ENCODE peak calls at places on chromosomes 3 and 15, in six cellular contexts. Q, M, J, G, P and B are unnamed samples. For H3K4me1, the result is how much of the 10 kb centered on the place peaks cover.

GRCh38 chr15:40115670-40116093 is 7.0 kb upstream of the BMF start:
- DNase-seq in Q (no peak), M (peak), J (peak), G (no peak), P (no peak), B (peak)

GRCh38 chr3:96101013-96101412 is 713.4 kb upstream of the EPHA6 start:
- DNase-seq in Q (no peak), M (no peak), J (no peak), G (no peak), P (no peak), B (no peak)

GRCh38 chr3:134642445-134643149 is 8.2 kb downstream of the KY start:
- DNase-seq in Q (no peak), M (peak), J (peak), G (no peak), P (no peak), B (no peak)

GRCh38 chr3:183448369-183449128 is 20.1 kb upstream of the MCF2L2 start:
- DNase-seq in Q (no peak), M (no peak), J (no peak), G (no peak), P (no peak), B (no peak)

GRCh38 chr3:77539014-77539413 is 499.1 kb downstream of the ROBO2 start:
- DNase-seq in Q (no peak), M (no peak), J (no peak), G (no peak), P (no peak), B (no peak)

GRCh38 chr3:74332165-74332564 is 282.3 kb downstream of the CNTN3 start:
- DNase-seq in Q (no peak), M (no peak), J (no peak), G (no peak), P (no peak), B (no peak)

GRCh38 chr3:44999782-45000181 is 23.7 kb downstream of the EXOSC7 start:
- DNase-seq in Q (no peak), M (no peak), J (no peak), G (no peak), P (peak), B (no peak)

GRCh38 chr15:52751522-52751921 is 38.6 kb downstream of the ONECUT1 start:
- DNase-seq in Q (no peak), M (no peak), J (no peak), G (no peak), P (no peak), B (no peak)

GRCh38 chr3:5298453-5298852 is 110.9 kb downstream of the EDEM1 start:
- DNase-seq in Q (no peak), M (no peak), J (no peak), G (no peak), P (no peak), B (no peak)

GRCh38 chr3:15280853-15281532 is 51.4 kb downstream of the SH3BP5 start:
- DNase-seq in Q (no peak), M (no peak), J (no peak), G (no peak), P (peak), B (no peak)

GRCh38 chr15:47184003-47184404 is 533.3 kb upstream of the SEMA6D start:
- DNase-seq in Q (no peak), M (no peak), J (peak), G (peak), P (no peak), B (peak)

GRCh38 chr3:162295323-162295983 is 798.8 kb downstream of the OTOL1 start:
- DNase-seq in Q (no peak), M (no peak), J (no peak), G (peak), P (no peak), B (peak)

GRCh38 chr3:50365080-50365841 is 5.9 kb upstream of the TMEM115 start:
- DNase-seq in Q (peak), M (peak), J (peak), G (peak), P (peak), B (peak)

GRCh38 chr3:15629860-15630597 is 28.5 kb downstream of the BTD start:
- DNase-seq in Q (no peak), M (peak), J (peak), G (peak), P (peak), B (no peak)

GRCh38 chr15:96333194-96334016 is 2.9 kb downstream of the NR2F2 start:
- DNase-seq in Q (no peak), M (no peak), J (peak), G (peak), P (peak), B (no peak)

GRCh38 chr3:129596194-129597086 is 10.0 kb downstream of the PLXND1 start:
- DNase-seq in Q (no peak), M (no peak), J (peak), G (peak), P (peak), B (no peak)

GRCh38 chr15:90016721-90017120 is 15.6 kb downstream of the ZNF710 start:
- DNase-seq in Q (peak), M (no peak), J (no peak), G (no peak), P (no peak), B (no peak)

GRCh38 chr3:127212231-127212630 is 19.3 kb downstream of the PRR23E start:
- DNase-seq in Q (no peak), M (no peak), J (no peak), G (no peak), P (no peak), B (no peak)

GRCh38 chr15:90531147-90531546 is 1.4 kb downstream of the CRTC3 start:
- DNase-seq in Q (no peak), M (no peak), J (no peak), G (no peak), P (no peak), B (no peak)

GRCh38 chr3:169044341-169045113 is 619.0 kb downstream of the MECOM start:
- DNase-seq in Q (no peak), M (no peak), J (no peak), G (peak), P (no peak), B (peak)

GRCh38 chr3:24137958-24138875 is 193.1 kb downstream of the NR1D2 start:
- DNase-seq in Q (peak), M (no peak), J (no peak), G (no peak), P (no peak), B (peak)

GRCh38 chr3:116423945-116424344 is 21.3 kb downstream of the LSAMP start:
- DNase-seq in Q (no peak), M (no peak), J (no peak), G (peak), P (no peak), B (no peak)

GRCh38 chr3:50194903-50195500 is 3.6 kb downstream of the GNAT1 start:
- DNase-seq in Q (no peak), M (no peak), J (peak), G (no peak), P (no peak), B (no peak)

GRCh38 chr15:27704939-27705514 is 394.1 kb downstream of the OCA2 start:
- DNase-seq in Q (no peak), M (no peak), J (no peak), G (no peak), P (no peak), B (no peak)

GRCh38 chr3:171328419-171329082 is 131.7 kb downstream of the TNIK start:
- DNase-seq in Q (no peak), M (peak), J (peak), G (no peak), P (peak), B (no peak)

GRCh38 chr15:31299588-31300207 is 26.9 kb upstream of the KLF13 start:
- DNase-seq in Q (peak), M (no peak), J (no peak), G (no peak), P (no peak), B (no peak)

GRCh38 chr3:194397757-194398312 is 1.2 kb downstream of the GP5 start:
- DNase-seq in Q (no peak), M (peak), J (peak), G (no peak), P (no peak), B (no peak)

GRCh38 chr3:176296066-176296597 is 901.1 kb downstream of the TBL1XR1 start:
- DNase-seq in Q (no peak), M (no peak), J (no peak), G (no peak), P (no peak), B (no peak)

GRCh38 chr3:132352556-132353143 is 35.4 kb downstream of the ACP3 start:
- DNase-seq in Q (no peak), M (peak), J (peak), G (peak), P (peak), B (peak)

GRCh38 chr15:29593629-29594028 is 228.6 kb downstream of the TJP1 start:
- DNase-seq in Q (no peak), M (no peak), J (no peak), G (no peak), P (no peak), B (no peak)

GRCh38 chr3:139530717-139531116 is 8.8 kb downstream of the RBP1 start:
- DNase-seq in Q (no peak), M (no peak), J (no peak), G (no peak), P (no peak), B (no peak)

GRCh38 chr3:167456157-167456799 is 17.6 kb downstream of the SERPINI2 start:
- DNase-seq in Q (no peak), M (no peak), J (no peak), G (no peak), P (no peak), B (no peak)

GRCh38 chr15:85689729-85690128 is 105.0 kb downstream of the KLHL25 start:
- DNase-seq in Q (no peak), M (peak), J (peak), G (peak), P (no peak), B (no peak)

GRCh38 chr3:197814372-197814771 is 23.3 kb downstream of the LRCH3 start:
- DNase-seq in Q (no peak), M (no peak), J (no peak), G (no peak), P (no peak), B (no peak)

GRCh38 chr3:197807969-197808587 is 17.0 kb downstream of the LRCH3 start:
- DNase-seq in Q (no peak), M (no peak), J (no peak), G (peak), P (no peak), B (no peak)

GRCh38 chr3:197811343-197811742 is 20.3 kb downstream of the LRCH3 start:
- DNase-seq in Q (no peak), M (no peak), J (no peak), G (peak), P (no peak), B (no peak)

GRCh38 chr3:197809356-197810020 is 18.4 kb downstream of the LRCH3 start:
- DNase-seq in Q (no peak), M (no peak), J (no peak), G (peak), P (no peak), B (no peak)

DNA sequence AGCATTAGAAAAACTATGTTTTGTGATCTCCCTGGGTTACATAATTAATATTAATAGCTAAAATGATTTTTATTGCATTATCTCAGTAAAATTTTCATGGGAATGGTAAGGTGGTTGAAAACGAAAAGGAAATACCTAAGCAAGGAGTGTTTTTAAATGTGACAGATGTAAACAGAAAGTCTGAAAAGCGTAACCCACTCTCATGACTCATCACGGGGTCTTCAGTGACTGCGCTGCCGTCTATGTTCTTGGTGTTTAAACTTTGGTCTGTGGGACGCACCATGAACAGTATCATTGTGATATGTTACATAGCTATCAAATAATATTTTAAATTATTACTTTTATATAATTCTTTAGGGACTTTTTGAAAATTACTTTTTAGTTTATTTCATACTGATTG is 19.8 kb downstream of the LRCH3 start:
- DNase-seq in Q (no peak), M (no peak), J (no peak), G (peak), P (no peak), B (no peak)
- H3K4me1 ChIP-seq in Q (under half), M (under half), J (under half), G (under half), P (under half), B (under half)

DNA sequence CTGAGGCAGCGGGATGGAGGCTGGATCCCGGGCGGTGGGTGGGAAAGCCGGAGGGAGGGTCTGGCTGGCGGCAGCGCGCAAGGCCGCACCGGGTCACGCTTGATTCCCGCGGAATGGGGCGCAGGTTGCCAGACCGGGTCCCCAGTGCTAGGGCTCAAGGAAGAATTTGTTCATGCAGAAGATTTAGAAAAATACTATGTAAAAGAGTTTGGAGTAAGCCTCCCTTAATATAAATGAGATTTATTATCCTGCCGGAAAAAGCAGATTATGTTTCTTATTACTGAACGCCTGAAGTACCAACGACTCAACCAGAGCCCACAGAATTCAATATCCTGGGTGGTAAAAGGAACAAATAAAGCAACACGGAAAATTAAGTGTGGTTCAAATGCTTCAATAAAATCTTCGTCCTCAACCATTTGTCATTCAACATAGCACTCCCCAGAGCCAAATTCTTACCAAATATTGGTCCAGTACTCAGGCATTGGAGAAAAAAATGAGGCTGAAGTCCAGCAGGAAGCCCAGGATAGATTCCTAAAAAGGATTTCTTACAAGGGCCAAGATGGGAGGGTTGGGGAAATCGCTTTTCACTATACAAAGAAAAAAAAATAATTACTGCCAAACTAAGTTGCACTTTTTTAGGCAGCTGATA is 1.2 kb upstream of the ZBTB20 start:
- DNase-seq in Q (no peak), M (no peak), J (no peak), G (no peak), P (no peak), B (peak)
- H3K4me1 ChIP-seq in Q (under half), M (under half), J (under half), G (under half), P (under half), B (under half)

GRCh38 chr3:66038384-66038725 is 363 bp downstream of the MAGI1 start:
- DNase-seq in Q (no peak), M (no peak), J (no peak), G (no peak), P (no peak), B (no peak)
- H3K4me1 ChIP-seq in Q (under half), M (under half), J (under half), G (under half), P (under half), B (under half)

DNA sequence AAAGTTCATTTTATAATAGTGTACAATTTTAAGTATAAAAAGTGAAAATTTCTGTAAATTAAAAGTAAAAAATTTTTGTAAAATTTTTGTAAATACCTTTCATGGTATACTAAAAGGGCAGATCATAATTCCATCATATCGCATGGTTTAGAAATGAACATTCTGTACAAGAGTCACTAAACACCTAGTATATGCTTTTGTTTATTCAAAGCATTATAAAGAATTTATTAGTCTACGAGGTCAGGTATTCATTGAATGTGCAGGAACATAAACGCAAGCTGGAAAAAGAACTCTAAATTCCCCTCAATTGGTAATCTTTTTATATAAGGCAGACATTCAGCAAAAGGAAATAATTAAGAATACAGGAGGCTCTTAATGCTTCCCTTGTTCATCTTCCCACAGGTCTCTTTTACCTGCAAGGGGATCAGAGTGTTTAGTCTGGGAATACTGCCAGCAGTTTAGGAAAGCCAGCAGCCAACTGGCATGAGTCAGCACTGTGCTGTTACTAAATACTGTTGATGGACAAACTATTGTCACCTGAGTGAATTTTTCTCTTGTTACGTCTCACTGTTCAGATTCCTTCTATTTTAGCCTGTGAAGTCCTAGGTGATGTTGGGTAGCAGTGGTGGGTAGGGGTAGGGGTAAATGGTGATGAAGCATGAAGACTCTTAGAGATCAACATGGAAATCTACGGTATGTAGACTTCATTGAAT is 70.1 kb downstream of the UQCC5 start:
- DNase-seq in Q (peak), M (no peak), J (no peak), G (peak), P (peak), B (peak)
- H3K4me1 ChIP-seq in Q (under half), M (under half), J (under half), G (under half), P (under half), B (under half)

DNA sequence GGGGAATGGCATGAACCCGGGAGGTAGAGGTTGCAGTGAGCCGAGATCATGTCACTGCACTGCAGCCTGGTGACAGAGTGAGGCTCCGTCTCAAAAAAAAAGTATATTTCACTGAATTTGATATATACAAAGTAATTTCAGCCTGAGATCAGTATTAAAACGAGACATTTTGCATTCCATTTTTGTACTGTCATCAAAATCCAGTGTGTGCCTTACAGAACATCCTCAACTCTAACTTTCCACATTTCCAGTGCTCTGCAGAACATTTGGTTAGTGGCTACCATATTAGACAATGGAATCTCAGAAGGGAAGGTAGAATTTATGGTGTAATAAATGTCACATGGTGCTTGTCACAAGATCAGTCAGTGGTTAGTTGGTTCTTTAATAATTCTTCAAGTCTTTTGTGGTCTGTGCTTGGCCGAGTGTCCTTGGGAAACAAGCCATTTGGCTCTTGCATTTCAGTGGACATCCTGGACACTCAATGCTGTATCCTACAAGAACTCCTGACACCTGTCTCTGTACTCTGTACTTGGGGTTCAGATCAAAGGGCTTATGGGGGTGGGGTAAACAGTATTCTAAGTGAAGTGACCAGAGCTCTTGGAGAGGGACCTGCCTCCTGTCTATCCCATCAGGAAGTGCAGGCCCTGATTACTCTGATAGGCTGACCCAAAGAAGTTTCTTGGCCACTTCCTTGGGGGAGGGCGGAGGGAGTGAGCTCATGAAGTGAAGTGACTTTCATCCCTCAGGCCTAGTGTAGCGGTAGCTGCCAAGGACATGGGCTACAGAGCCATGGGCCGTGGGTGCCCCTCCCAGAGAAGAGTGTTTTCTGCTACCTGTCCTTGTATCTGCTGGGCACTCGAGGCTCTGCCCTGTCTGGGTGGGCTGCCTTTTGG is 3.7 kb downstream of the ACVR2B start:
- DNase-seq in Q (no peak), M (no peak), J (no peak), G (no peak), P (no peak), B (no peak)
- H3K4me1 ChIP-seq in Q (under half), M (under half), J (under half), G (under half), P (under half), B (under half)

DNA sequence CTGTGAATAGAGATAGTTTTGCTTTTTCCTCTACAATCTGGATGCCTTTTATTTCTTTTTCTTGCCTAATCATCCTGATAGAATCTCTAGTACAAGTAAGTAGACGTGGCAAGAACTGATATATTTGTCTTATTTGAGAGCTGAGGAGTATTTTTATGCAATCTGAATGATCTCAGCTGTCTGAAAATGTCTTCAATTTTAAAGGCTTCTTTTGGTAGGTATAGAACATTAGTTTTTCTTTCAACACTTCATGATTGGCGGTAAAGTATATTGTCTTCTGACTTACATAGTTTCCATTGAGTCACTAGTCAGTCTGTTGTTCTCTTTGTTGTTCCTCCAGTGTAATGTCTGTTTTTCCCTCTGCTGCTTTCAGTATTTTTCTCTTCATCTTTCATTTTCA is 31.3 kb downstream of the MGA start:
- DNase-seq in Q (no peak), M (no peak), J (no peak), G (peak), P (no peak), B (no peak)
- H3K4me1 ChIP-seq in Q (under half), M (under half), J (under half), G (under half), P (under half), B (under half)